ENCODE peak calls at places on chromosomes 11 and 22, in four cellular contexts. S is A549, J is HepG2, D is GM12878. X is an unnamed sample.

GRCh38 chr22:30294066-30294465 is 4.8 kb upstream of the CASTOR1 start:
- DNase-seq in J (no peak), D (no peak), S (no peak), X (no peak)

GRCh38 chr11:87012089-87012488 is 25.6 kb upstream of the TMEM135 start:
- DNase-seq in D (no peak), J (peak), S (no peak), X (no peak)

GRCh38 chr22:39299829-39300178 is 19.6 kb downstream of the RPL3 start:
- DNase-seq in J (no peak), S (peak), D (peak), X (no peak)

GRCh38 chr11:3232956-3233355 is 739 bp upstream of the MRGPRE start:
- DNase-seq in J (no peak), S (no peak), D (no peak), X (no peak)

GRCh38 chr22:35784633-35785032 is 67.0 kb downstream of the APOL5 start:
- DNase-seq in S (no peak), D (no peak), J (no peak), X (no peak)

GRCh38 chr22:46149493-46149997 is 781 bp upstream of the PPARA start:
- DNase-seq in D (no peak), S (no peak), J (no peak), X (no peak)

GRCh38 chr11:1792461-1792860 is 28.7 kb upstream of the CTSD start:
- DNase-seq in J (no peak), D (no peak), S (no peak), X (no peak)

GRCh38 chr22:29320546-29320945 is 5.0 kb upstream of the RASL10A start:
- DNase-seq in D (no peak), J (peak), S (no peak), X (no peak)

GRCh38 chr11:79253280-79253679 is 187.6 kb downstream of the TENM4 start:
- DNase-seq in S (no peak), D (no peak), J (no peak), X (no peak)

GRCh38 chr11:86940122-86940777 is 14.9 kb downstream of the FZD4 start:
- DNase-seq in S (no peak), D (no peak), J (peak), X (no peak)

GRCh38 chr22:45211435-45211834 is 29.3 kb downstream of the KIAA0930 start:
- DNase-seq in J (no peak), S (no peak), D (no peak), X (no peak)

GRCh38 chr22:44187652-44188230 is 7.0 kb downstream of the PARVG start:
- DNase-seq in J (no peak), D (no peak), S (no peak), X (no peak)

GRCh38 chr11:60265373-60266214 is 14.9 kb upstream of the MS4A4A start:
- DNase-seq in J (peak), S (peak), D (peak), X (peak)

GRCh38 chr11:126145954-126146353 is 65.5 kb downstream of the RPUSD4 start:
- DNase-seq in J (no peak), S (no peak), D (no peak), X (no peak)

GRCh38 chr22:50298266-50298637 is 9.2 kb downstream of the PLXNB2 start:
- DNase-seq in S (no peak), J (no peak), D (no peak), X (no peak)

GRCh38 chr11:79428406-79428805 is 12.4 kb downstream of the TENM4 start:
- DNase-seq in S (no peak), J (no peak), D (no peak), X (no peak)

GRCh38 chr22:35743466-35743865 is 25.8 kb downstream of the APOL5 start:
- DNase-seq in J (no peak), S (no peak), D (no peak), X (no peak)

GRCh38 chr11:116835042-116835772 is 2.2 kb downstream of the APOA1 start:
- DNase-seq in J (no peak), D (no peak), S (no peak), X (no peak)

GRCh38 chr11:96001037-96001436 is 77.1 kb upstream of the MTMR2 start:
- DNase-seq in J (no peak), D (no peak), S (no peak), X (no peak)

GRCh38 chr22:31210830-31211503 is 1.1 kb upstream of the LIMK2 start:
- DNase-seq in S (no peak), D (no peak), J (peak), X (no peak)

GRCh38 chr22:36433318-36434231 is 45.8 kb upstream of the MYH9 start:
- DNase-seq in J (peak), D (no peak), S (no peak), X (peak)

GRCh38 chr11:86577663-86578636 is 94.5 kb downstream of the ME3 start:
- DNase-seq in S (peak), J (peak), D (no peak), X (no peak)

GRCh38 chr11:119685073-119685746 is 43.8 kb downstream of the NECTIN1 start:
- DNase-seq in J (no peak), S (no peak), D (no peak), X (peak)

GRCh38 chr22:49209452-49210195 is 618.0 kb downstream of the BRD1 start:
- DNase-seq in S (peak), J (peak), D (no peak), X (peak)

GRCh38 chr22:34946339-34946985 is 119.5 kb upstream of the ISX start:
- DNase-seq in J (no peak), D (peak), S (no peak), X (no peak)

GRCh38 chr11:14537134-14537599 is 17.0 kb upstream of the PSMA1 start:
- DNase-seq in D (no peak), S (peak), J (peak), X (peak)

GRCh38 chr22:40509401-40510134 is 127.0 kb downstream of the MRTFA start:
- DNase-seq in D (no peak), S (peak), J (no peak), X (no peak)

GRCh38 chr22:36757608-36758220 is 18.2 kb downstream of the IFT27 start:
- DNase-seq in D (no peak), J (peak), S (peak), X (peak)

GRCh38 chr22:38852522-38852921 is 8.7 kb upstream of the NPTXR start:
- DNase-seq in J (no peak), S (no peak), D (no peak), X (no peak)

GRCh38 chr11:107857550-107858216 is 904 bp downstream of the SLC35F2 start:
- DNase-seq in D (no peak), J (no peak), S (peak), X (no peak)

GRCh38 chr22:23109441-23109978 is 32.3 kb downstream of the RSPH14 start:
- DNase-seq in D (no peak), S (no peak), J (no peak), X (no peak)

GRCh38 chr22:21766933-21767462 is 31.4 kb upstream of the YPEL1 start:
- DNase-seq in S (no peak), J (no peak), D (no peak), X (no peak)
- TF ChIP-seq CHD2 in S (no peak), J (no peak), D (peak), X (no peak)

GRCh38 chr11:15968461-15969130 is 387.8 kb downstream of the SOX6 start:
- DNase-seq in D (no peak), J (no peak), S (no peak), X (no peak)
- TF ChIP-seq RAD21 in D (no peak), J (no peak), S (no peak), X (no peak)

GRCh38 chr11:129987950-129988349 is 14.7 kb downstream of the PRDM10 start:
- DNase-seq in J (no peak), D (no peak), S (no peak), X (no peak)

GRCh38 chr11:129980086-129980485 is 22.5 kb downstream of the PRDM10 start:
- DNase-seq in S (no peak), J (no peak), D (no peak), X (no peak)

GRCh38 chr11:129989437-129989836 is 13.2 kb downstream of the PRDM10 start:
- DNase-seq in S (no peak), J (no peak), D (no peak), X (no peak)

DNA sequence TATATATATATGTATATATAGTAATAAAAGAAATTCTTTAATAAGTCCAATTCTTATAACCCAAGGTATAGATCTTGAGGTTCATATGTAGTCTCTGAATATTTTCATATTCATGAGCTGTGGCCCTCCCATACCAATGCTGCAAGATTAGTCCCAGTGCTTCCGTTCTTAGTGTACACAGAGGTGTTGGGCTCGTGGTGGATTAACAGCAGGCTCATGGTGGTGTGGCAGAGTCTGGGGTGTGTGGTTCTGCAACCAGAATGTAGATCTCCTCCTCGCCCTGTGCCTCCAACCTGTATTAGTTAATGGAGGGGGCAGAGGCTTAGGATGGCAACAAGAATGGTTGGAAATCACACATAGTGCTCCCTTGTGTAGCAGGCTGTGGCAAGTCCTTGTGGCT is 16.8 kb downstream of the PRDM10 start:
- DNase-seq in J (no peak), S (no peak), D (no peak), X (no peak)
- TF ChIP-seq PBX3 in J (no peak), S (no peak), D (no peak), X (no peak)

DNA sequence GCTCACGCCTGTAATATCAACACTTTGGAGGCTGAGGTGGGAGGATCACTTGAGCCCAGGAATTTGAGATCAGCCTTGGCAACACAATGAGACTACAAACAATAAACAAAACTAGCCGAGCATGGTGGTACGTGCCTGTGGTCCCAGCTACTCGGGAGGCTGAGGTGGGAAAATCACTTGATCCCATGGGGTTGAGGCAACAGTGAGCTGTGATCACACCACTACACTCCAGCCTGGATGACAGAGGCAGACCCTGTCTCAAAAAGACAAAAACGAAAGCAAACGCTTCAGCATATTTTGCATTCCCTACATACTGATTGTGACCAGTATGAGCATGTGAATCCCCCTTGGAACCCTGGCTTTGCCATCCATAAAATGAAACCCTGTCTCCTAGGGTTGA is 33.9 kb upstream of the MN1 start:
- DNase-seq in D (no peak), S (no peak), J (no peak), X (no peak)
- TF ChIP-seq CHD2 in D (no peak), S (no peak), J (no peak), X (no peak)

GRCh38 chr11:12085371-12086251 is 24.8 kb upstream of the MICAL2 start:
- DNase-seq in D (no peak), J (peak), S (peak), X (no peak)
- TF ChIP-seq RAD21 in D (no peak), J (no peak), S (no peak), X (no peak)

DNA sequence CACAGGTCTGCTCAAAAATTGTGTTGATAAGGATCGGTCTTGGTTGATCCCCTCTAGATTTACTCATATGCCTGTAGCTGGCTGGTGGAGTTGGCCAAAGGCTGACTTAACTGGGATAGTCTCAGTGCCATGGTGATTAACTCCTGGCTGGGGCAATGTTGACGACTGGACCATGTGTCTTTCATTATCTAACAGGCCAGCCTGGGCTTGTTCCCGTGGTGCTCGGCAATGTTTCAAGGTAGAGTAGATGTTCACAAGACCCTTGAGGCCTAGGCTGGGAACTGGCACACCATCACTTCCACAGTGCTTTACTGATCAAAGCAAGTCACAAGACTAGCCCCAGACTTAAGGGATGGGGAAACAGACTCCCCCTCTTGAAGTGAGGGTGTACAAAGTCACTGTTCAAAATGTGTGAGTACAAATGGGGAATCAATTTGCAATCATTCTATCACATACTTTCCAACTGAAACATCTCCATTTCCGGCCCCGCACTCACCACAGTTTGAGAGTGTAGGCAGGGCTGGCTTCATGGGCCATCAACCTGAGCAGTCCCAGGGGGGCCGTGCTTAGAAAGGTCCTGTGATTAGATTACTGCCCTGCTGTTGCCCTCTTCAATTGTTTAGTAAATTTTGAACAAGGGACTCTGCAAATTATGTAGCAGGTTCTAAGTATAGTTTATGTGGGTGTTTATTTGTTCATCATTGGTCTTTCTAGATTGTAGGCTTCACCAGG is 240.8 kb downstream of the NELL1 start:
- DNase-seq in J (no peak), S (no peak), D (no peak), X (no peak)
- TF ChIP-seq PBX3 in J (no peak), S (no peak), D (no peak), X (no peak)

GRCh38 chr11:103582351-103582909 is 454.0 kb upstream of the DDI1 start:
- DNase-seq in D (no peak), J (no peak), S (no peak), X (no peak)
- TF ChIP-seq CHD2 in D (no peak), J (no peak), S (no peak), X (no peak)

GRCh38 chr11:8018742-8019631 is 31.9 kb downstream of the EIF3F start:
- DNase-seq in S (peak), D (no peak), J (peak), X (peak)

GRCh38 chr11:8017071-8017470 is 29.9 kb downstream of the EIF3F start:
- DNase-seq in D (no peak), S (no peak), J (no peak), X (no peak)

GRCh38 chr11:8021920-8022319 is 34.8 kb downstream of the EIF3F start:
- DNase-seq in S (no peak), J (no peak), D (no peak), X (no peak)

GRCh38 chr11:8017894-8018741 is 31.0 kb downstream of the EIF3F start:
- DNase-seq in D (no peak), J (no peak), S (no peak), X (no peak)

DNA sequence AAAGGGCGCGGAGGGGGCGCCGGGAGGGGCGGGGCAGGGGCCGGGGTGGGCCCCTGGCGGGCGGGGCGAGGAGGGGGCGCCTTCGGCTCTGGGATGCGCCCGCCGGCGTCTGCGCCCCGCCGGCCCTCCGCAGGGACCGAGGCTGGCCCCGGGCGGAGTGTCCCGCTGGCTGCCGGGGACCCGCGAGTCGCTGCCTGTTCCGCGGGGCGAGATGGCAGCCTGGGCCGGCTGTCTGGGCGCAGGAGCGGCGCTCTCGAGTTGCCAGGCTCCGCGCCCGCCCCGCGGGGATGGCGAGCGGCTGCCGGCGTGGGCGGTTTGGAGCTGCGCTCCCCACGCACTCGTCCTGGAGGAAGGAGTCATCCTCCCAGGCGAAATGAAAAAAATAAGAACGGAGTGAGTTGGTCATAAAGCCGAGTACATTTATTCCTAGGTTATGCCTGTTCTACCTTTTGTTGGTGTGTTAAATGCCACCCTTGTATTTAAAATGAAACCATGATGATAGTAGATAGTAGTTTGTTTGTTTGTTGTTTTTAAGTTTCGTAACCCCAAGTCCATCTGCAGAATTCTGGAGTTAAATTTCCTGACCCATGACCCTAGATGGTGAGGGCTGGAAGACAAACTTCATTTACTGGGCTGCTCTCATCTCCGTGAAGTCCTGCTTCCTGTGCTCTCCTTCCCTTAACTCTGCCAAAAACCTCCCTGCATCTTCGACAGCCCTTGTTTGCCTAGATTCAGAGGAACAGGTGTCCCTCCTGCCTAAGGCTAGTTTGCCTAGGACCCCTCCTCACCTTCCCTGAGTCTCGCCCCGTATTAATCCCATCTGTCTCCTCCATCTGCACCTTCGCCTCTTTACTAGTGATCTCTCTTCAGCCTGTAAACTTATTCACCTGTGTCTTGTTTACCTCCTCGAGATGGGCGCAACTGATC is 32.8 kb downstream of the EIF3F start:
- DNase-seq in J (no peak), D (no peak), S (no peak), X (peak)
- TF ChIP-seq RAD21 in J (no peak), D (no peak), S (no peak), X (no peak)

DNA sequence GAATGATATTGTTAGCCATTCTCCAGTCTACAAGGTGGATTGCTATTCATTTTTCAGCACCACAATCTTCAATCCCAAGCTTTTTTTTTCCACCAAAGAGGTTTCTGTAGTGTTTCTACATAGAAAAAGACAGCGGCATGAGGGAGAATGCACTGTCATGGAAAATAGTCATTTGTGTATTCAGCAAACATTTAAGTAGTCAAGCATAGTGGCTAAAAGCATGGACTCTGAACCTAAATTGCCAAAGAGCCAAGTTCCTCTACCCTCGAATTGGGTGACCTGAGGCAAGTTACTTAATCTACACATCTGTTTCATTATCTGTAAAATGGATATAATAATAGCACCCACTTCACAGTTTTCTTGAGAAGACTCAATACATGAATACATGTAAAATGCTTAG is 14.2 kb downstream of the GAS2 start:
- DNase-seq in J (peak), D (no peak), S (peak), X (no peak)
- TF ChIP-seq PBX3 in J (no peak), D (no peak), S (no peak), X (no peak)

GRCh38 chr11:35633827-35634226 is 15.6 kb downstream of the FJX1 start:
- DNase-seq in J (peak), D (no peak), S (no peak), X (no peak)
- TF ChIP-seq CHD2 in J (no peak), D (no peak), S (no peak), X (no peak)